ENCODE peak calls at places on chromosomes 7 and 10, in six cellular contexts. B is upper lobe of left lung, M is HepG2, J is A549, Z is GM12878, R is K562. S is an unnamed sample.

GRCh38 chr10:103874730-103875129 is 19.4 kb upstream of the SH3PXD2A start:
- ATAC-seq in B (no peak), J (no peak), M (no peak), Z (no peak), R (no peak), S (no peak)

GRCh38 chr10:128062837-128063563 is 63.2 kb downstream of the MKI67 start:
- ATAC-seq in Z (peak), J (no peak), R (peak), B (peak), M (no peak), S (no peak)

GRCh38 chr10:128373071-128373749 is 247.0 kb upstream of the MKI67 start:
- ATAC-seq in M (no peak), J (no peak), R (no peak), B (no peak), Z (peak), S (no peak)

GRCh38 chr7:129503725-129504124 is 1.4 kb downstream of the SMKR1 start:
- ATAC-seq in R (no peak), J (no peak), Z (no peak), M (no peak), B (no peak), S (no peak)

GRCh38 chr7:16792299-16792698 is 12.5 kb downstream of the AGR2 start:
- ATAC-seq in J (no peak), B (no peak), R (no peak), Z (no peak), M (no peak), S (no peak)

GRCh38 chr7:131591674-131592328 is 35.4 kb upstream of the PODXL start:
- ATAC-seq in Z (no peak), J (peak), M (no peak), R (peak), B (no peak), S (no peak)

GRCh38 chr7:77690289-77690688 is 6.0 kb upstream of the RSBN1L start:
- ATAC-seq in Z (no peak), R (no peak), M (no peak), J (no peak), B (no peak), S (no peak)

GRCh38 chr7:118005021-118005420 is 131.8 kb upstream of the CTTNBP2 start:
- ATAC-seq in M (no peak), J (no peak), B (no peak), Z (no peak), R (no peak), S (no peak)

GRCh38 chr10:72337039-72337629 is 17.6 kb downstream of the DNAJB12 start:
- ATAC-seq in B (peak), R (peak), Z (peak), M (peak), J (peak), S (peak)

GRCh38 chr10:18681971-18682403 is 22.8 kb downstream of the ARL5B start:
- ATAC-seq in B (peak), M (no peak), J (peak), R (no peak), Z (no peak), S (no peak)

GRCh38 chr10:35083242-35083641 is 6.9 kb downstream of the CUL2 start:
- ATAC-seq in B (no peak), Z (no peak), R (no peak), J (no peak), M (no peak), S (no peak)

GRCh38 chr10:129057856-129058663 is 409.0 kb upstream of the MGMT start:
- ATAC-seq in M (no peak), R (no peak), B (no peak), J (no peak), Z (peak), S (no peak)

GRCh38 chr10:70932415-70933196 is 44.2 kb upstream of the PCBD1 start:
- ATAC-seq in Z (no peak), B (no peak), M (no peak), J (no peak), R (no peak), S (no peak)

GRCh38 chr7:115005942-115006341 is 84.0 kb downstream of the MDFIC start:
- ATAC-seq in J (peak), R (no peak), B (no peak), M (peak), Z (no peak), S (no peak)

GRCh38 chr7:155921086-155921803 is 109.0 kb upstream of the SHH start:
- ATAC-seq in R (no peak), M (no peak), B (no peak), J (no peak), Z (no peak), S (no peak)

GRCh38 chr7:1348096-1348835 is 111.0 kb downstream of the MICALL2 start:
- ATAC-seq in J (no peak), B (no peak), Z (no peak), R (peak), M (no peak), S (no peak)

GRCh38 chr10:110414563-110415309 is 83.0 kb upstream of the DUSP5 start:
- ATAC-seq in R (no peak), B (peak), Z (peak), J (peak), M (peak), S (no peak)

GRCh38 chr7:126163647-126164046 is 1089.1 kb downstream of the GRM8 start:
- ATAC-seq in J (no peak), R (no peak), B (no peak), M (no peak), Z (no peak), S (no peak)

GRCh38 chr7:8379264-8379663 is 54.1 kb upstream of the NXPH1 start:
- ATAC-seq in J (no peak), R (no peak), Z (no peak), B (no peak), M (no peak), S (no peak)

GRCh38 chr10:46555713-46556514 is 544 bp downstream of the GPRIN2 start:
- ATAC-seq in R (peak), Z (no peak), M (peak), J (peak), B (peak), S (no peak)

GRCh38 chr10:97566338-97566986 is 6.1 kb upstream of the ANKRD2 start:
- ATAC-seq in R (no peak), B (no peak), M (no peak), J (no peak), Z (peak), S (no peak)

GRCh38 chr7:90222811-90223725 is 11.5 kb downstream of the STEAP2 start:
- ATAC-seq in J (peak), Z (peak), B (peak), M (peak), R (no peak), S (peak)

GRCh38 chr7:150949564-150949963 is 28.6 kb downstream of the KCNH2 start:
- ATAC-seq in Z (no peak), J (no peak), M (no peak), B (no peak), R (peak), S (no peak)

GRCh38 chr10:130463104-130463875 is 327.1 kb downstream of the GLRX3 start:
- ATAC-seq in J (no peak), R (no peak), Z (no peak), M (no peak), B (peak), S (no peak)

GRCh38 chr10:75853085-75853484 is 421.7 kb downstream of the LRMDA start:
- ATAC-seq in R (peak), J (no peak), M (peak), Z (no peak), B (no peak), S (no peak)

GRCh38 chr7:66296001-66296521 is 90.9 kb downstream of the TPST1 start:
- ATAC-seq in R (no peak), B (no peak), Z (no peak), M (no peak), J (no peak), S (no peak)

GRCh38 chr10:88421590-88421989 is 161.5 kb downstream of the RNLS start:
- ATAC-seq in M (no peak), B (no peak), R (no peak), Z (no peak), J (no peak), S (no peak)

DNA sequence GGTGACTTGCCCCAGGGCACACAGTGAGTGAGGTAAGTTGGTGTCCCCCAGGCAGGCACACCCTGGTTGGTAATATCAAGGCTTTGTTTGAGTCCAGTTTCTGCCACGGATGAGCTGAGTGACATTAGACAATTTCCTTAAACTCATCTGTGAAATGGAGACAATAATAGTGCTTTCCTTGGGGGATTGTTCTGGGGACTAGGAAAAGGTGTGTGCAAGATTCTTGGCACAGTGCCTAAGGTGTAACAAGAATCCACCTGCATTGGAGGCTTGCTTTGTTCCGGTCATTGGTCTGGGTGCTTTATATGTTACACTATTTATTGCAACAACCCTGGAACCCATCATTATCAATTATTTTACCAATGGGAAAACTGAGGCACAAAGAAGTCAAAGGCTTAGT is 50.8 kb downstream of the BPGM start:
- ATAC-seq in B (no peak), M (no peak), R (no peak), Z (no peak), J (no peak), S (no peak)
- TF ChIP-seq EP300 in B (no peak), M (no peak), R (no peak), Z (no peak), J (no peak), S (no peak)

DNA sequence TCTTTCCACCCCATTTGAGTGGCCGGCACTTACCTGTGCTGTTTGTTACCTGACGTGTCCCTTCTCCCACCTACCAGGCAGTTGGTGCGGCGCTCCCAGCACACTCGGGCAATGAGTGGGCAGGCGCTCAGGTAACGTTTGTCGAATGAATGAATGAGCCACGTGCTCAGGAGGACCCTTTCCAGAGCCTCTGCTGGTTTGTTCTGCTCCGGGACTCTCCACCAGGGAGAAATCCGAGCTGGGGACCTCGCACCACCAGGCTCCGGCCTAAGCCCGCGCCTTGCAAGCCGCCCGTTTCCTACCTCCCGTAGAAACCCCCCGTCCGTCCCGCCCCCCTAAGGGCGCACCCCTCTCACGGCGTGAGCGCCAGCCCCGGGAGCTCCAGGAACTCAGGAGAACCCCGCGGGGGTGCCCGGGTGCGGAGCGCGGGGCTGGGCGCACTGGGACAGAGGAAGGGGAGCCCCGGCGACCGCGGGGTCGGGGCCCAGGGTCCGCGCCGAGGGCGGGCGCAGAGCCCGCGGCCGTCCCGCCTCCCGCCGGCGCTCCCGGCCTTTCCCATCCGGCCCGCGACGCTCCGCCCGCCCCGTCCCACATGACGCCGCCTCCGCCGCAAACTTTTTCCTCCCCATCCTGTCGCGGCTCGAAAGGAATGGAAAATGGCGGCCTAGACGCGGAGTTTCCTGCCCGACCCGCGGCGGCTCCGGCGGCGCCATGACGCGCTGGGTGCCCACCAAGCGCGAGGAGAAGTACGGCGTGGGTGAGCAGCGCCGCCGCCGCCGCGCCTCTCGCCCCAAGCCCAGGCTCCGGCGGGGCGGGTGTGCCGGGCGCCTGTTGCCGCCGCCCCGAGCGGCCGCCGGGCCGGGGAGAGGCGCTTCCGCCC is at the start of gene DOCK1:
- ATAC-seq in B (peak), R (no peak), M (peak), J (peak), Z (no peak), S (peak)
- TF ChIP-seq EP300 in B (no peak), R (no peak), M (no peak), J (no peak), Z (no peak), S (no peak)

GRCh38 chr7:44402401-44403096 is 77.2 kb upstream of the CAMK2B start:
- ATAC-seq in R (no peak), Z (no peak), M (no peak), B (no peak), J (no peak), S (no peak)

GRCh38 chr7:44403775-44404174 is 78.4 kb upstream of the CAMK2B start:
- ATAC-seq in Z (no peak), R (no peak), M (no peak), J (no peak), B (no peak), S (no peak)

GRCh38 chr7:44400033-44400511 is 74.7 kb upstream of the CAMK2B start:
- ATAC-seq in R (no peak), B (no peak), J (no peak), Z (no peak), M (no peak), S (no peak)

GRCh38 chr7:44403176-44403759 is 77.9 kb upstream of the CAMK2B start:
- ATAC-seq in Z (no peak), B (no peak), J (no peak), M (no peak), R (no peak), S (no peak)

DNA sequence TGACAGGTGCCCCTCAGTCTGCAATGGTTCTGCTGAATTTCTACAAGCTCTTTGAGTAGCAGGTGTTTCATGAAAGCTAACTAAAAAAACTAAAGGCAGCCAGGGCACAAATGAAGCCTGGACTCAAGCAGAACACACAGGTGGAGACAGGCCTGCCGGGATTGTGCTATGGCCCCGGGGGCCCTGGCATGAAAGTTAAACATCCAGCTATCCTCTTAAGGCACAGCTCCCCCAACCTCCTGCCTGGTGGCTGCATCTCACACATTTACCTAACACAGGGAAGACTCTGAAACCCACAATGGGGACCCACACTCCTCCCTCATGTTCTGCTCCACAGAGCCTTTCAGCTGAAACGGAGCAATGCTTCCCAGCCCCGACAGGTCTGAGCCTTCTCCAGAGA is 76.3 kb upstream of the CAMK2B start:
- ATAC-seq in J (no peak), M (no peak), R (no peak), B (no peak), Z (no peak), S (no peak)
- TF ChIP-seq EP300 in J (no peak), M (no peak), R (no peak), B (no peak), Z (no peak), S (no peak)

DNA sequence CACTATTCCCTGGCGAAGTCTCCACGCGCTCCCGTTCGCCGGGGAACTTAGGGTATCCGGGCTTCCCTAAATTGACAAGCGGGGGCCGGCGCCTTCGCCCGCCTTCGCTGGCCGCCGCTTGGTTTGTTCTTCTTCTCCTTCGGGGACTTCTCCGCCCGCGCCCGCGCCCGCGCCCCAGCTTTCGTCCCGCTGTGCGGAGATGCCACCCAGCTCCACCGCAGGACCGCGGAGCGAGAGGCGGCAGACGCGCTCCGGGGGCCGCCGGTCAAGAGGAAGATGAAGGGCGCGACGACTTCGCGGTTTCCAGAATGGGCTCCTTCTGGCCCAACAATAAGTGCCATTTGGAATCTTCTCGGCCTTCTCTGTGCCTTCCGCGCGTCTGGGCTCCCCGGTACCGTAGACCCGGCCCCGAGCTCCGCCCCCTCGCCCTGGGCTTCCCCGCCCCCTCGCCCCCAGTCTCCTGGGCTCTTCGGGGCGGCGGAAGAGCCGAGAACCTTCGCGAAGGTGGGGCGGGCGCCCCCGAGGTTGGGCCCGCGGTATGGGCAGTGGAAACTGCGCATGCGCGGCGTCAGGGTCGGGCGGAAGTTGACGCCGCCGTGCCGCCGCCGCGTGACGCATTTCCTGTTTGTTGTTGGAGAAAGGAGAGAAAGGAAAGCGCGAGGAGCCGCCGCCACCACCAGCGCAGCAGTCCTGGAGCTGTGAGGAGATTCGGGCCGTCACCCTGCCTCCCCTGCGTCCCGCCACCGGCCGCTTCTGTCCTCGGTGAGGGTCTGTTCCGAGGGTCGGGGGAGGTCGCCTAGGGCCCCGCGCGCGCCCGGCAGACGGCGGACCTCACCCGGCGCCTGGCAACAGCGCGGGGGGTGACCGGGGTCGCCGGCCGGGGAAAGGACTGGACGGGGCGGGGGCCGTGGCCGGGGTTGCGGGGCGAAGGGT is at the start of gene DNAJB6:
- ATAC-seq in B (peak), R (peak), M (peak), Z (peak), J (peak), S (peak)
- TF ChIP-seq EP300 in B (peak), R (peak), M (peak), Z (no peak), J (no peak), S (no peak)

DNA sequence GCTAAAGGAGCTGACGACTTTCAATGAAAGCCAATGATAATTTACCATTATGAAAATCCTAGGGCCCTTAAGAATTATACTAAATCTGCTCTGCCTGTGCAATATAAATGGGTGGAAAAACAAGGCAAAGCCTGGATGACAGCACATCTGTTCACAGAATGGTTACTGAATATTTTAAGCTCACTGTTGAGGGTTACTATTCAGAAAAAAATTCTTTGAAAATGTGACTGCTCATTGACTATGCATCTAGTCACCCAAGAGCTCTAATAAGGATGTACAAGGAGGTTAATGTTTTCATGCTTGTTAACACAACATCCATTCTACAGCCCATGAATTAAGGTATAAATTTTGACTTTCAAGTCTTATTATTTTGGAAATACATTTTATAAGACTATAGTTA is 8.9 kb downstream of the DKK1 start:
- ATAC-seq in Z (no peak), M (no peak), R (no peak), J (no peak), B (no peak), S (no peak)
- TF ChIP-seq EP300 in Z (no peak), M (no peak), R (no peak), J (no peak), B (no peak), S (no peak)

GRCh38 chr7:68770649-68771048 is 827.6 kb upstream of the AUTS2 start:
- ATAC-seq in M (no peak), B (no peak), J (no peak), Z (no peak), R (peak), S (no peak)
- TF ChIP-seq EP300 in M (no peak), B (no peak), J (no peak), Z (no peak), R (no peak), S (no peak)

DNA sequence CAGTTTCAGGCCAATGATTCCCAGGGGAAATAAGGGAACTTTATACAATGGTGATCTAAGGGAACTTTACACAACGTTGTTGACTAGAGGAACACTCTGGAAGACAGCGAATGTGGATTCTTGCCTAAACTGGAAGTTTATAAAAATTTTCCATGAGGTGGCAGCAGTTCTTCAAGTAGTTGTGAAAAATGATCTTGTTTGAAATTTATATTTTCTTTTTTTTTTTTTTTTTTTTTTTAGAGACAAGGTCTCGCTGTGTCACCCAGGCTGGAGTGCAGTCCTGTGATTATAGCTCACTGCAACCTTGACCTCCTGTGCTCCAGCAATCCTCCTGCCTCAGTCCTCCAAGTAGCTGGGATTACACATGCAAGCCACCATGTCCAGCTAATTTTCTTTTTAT is 32.1 kb upstream of the GTF2I start:
- ATAC-seq in M (no peak), J (no peak), B (peak), Z (peak), R (peak), S (peak)
- TF ChIP-seq EP300 in M (no peak), J (no peak), B (no peak), Z (no peak), R (no peak), S (no peak)